ENCODE peak calls at places on chromosomes 13 and 19, in seven cellular contexts. One of them, this sample, is unnamed.

GRCh38 chr13:111396457-111396856 is 76.0 kb downstream of the TEX29 start:
- DNase-seq in NCI-H1105: no peak
- DNase-seq in tibial nerve: no peak
- DNase-seq in cardiac fibroblast: no peak
- DNase-seq in left cardiac atrium: no peak
- DNase-seq in Caki2: no peak
- DNase-seq in astrocyte: no peak
- DNase-seq in this sample: no peak

GRCh38 chr13:23979361-23980159 is 82.3 kb upstream of the C1QTNF9B start:
- DNase-seq in astrocyte: peak
- DNase-seq in tibial nerve: peak
- DNase-seq in Caki2: peak
- DNase-seq in NCI-H1105: no peak
- DNase-seq in left cardiac atrium: peak
- DNase-seq in cardiac fibroblast: peak
- DNase-seq in this sample: peak

GRCh38 chr19:5800361-5801270 is 4.3 kb upstream of the NRTN start:
- DNase-seq in tibial nerve: no peak
- DNase-seq in astrocyte: no peak
- DNase-seq in left cardiac atrium: no peak
- DNase-seq in Caki2: no peak
- DNase-seq in NCI-H1105: no peak
- DNase-seq in cardiac fibroblast: no peak
- DNase-seq in this sample: no peak

GRCh38 chr19:14159059-14159458 is 22.7 kb upstream of the ASF1B start:
- DNase-seq in astrocyte: no peak
- DNase-seq in NCI-H1105: no peak
- DNase-seq in left cardiac atrium: no peak
- DNase-seq in Caki2: no peak
- DNase-seq in cardiac fibroblast: no peak
- DNase-seq in tibial nerve: no peak
- DNase-seq in this sample: no peak

GRCh38 chr13:63629591-63629990 is 2213.9 kb upstream of the PCDH20 start:
- DNase-seq in left cardiac atrium: no peak
- DNase-seq in astrocyte: no peak
- DNase-seq in Caki2: no peak
- DNase-seq in cardiac fibroblast: no peak
- DNase-seq in NCI-H1105: no peak
- DNase-seq in tibial nerve: no peak
- DNase-seq in this sample: no peak

GRCh38 chr19:55447421-55448174 is 4.5 kb upstream of the SHISA7 start:
- DNase-seq in astrocyte: no peak
- DNase-seq in left cardiac atrium: no peak
- DNase-seq in NCI-H1105: peak
- DNase-seq in cardiac fibroblast: peak
- DNase-seq in Caki2: peak
- DNase-seq in tibial nerve: no peak
- DNase-seq in this sample: no peak

GRCh38 chr19:45729774-45730388 is 815 bp downstream of the FBXO46 start:
- DNase-seq in tibial nerve: no peak
- DNase-seq in cardiac fibroblast: no peak
- DNase-seq in NCI-H1105: no peak
- DNase-seq in Caki2: no peak
- DNase-seq in left cardiac atrium: no peak
- DNase-seq in astrocyte: no peak
- DNase-seq in this sample: no peak

GRCh38 chr19:4910594-4911273 is 1.4 kb downstream of the UHRF1 start:
- DNase-seq in astrocyte: peak
- DNase-seq in left cardiac atrium: no peak
- DNase-seq in tibial nerve: peak
- DNase-seq in cardiac fibroblast: peak
- DNase-seq in Caki2: peak
- DNase-seq in NCI-H1105: no peak
- DNase-seq in this sample: no peak

GRCh38 chr13:97200081-97200942 is 21.8 kb upstream of the MBNL2 start:
- DNase-seq in astrocyte: no peak
- DNase-seq in tibial nerve: no peak
- DNase-seq in Caki2: no peak
- DNase-seq in cardiac fibroblast: no peak
- DNase-seq in left cardiac atrium: no peak
- DNase-seq in NCI-H1105: no peak
- DNase-seq in this sample: no peak

GRCh38 chr19:40512473-40513344 is 45.9 kb downstream of the SPTBN4 start:
- DNase-seq in left cardiac atrium: no peak
- DNase-seq in Caki2: no peak
- DNase-seq in NCI-H1105: peak
- DNase-seq in astrocyte: no peak
- DNase-seq in tibial nerve: no peak
- DNase-seq in cardiac fibroblast: peak
- DNase-seq in this sample: no peak

GRCh38 chr19:1252221-1252817 is 3.9 kb downstream of the MIDN start:
- DNase-seq in cardiac fibroblast: peak
- DNase-seq in Caki2: peak
- DNase-seq in left cardiac atrium: peak
- DNase-seq in astrocyte: peak
- DNase-seq in NCI-H1105: no peak
- DNase-seq in tibial nerve: peak
- DNase-seq in this sample: peak

GRCh38 chr19:19068659-19069509 is 5.1 kb downstream of the SLC25A42 start:
- DNase-seq in cardiac fibroblast: no peak
- DNase-seq in Caki2: no peak
- DNase-seq in NCI-H1105: no peak
- DNase-seq in astrocyte: no peak
- DNase-seq in left cardiac atrium: no peak
- DNase-seq in tibial nerve: no peak
- DNase-seq in this sample: no peak

GRCh38 chr13:111248822-111249221 is 71.6 kb upstream of the TEX29 start:
- DNase-seq in tibial nerve: no peak
- DNase-seq in Caki2: no peak
- DNase-seq in NCI-H1105: no peak
- DNase-seq in left cardiac atrium: no peak
- DNase-seq in astrocyte: no peak
- DNase-seq in cardiac fibroblast: no peak
- DNase-seq in this sample: no peak

GRCh38 chr19:47749326-47749725 is 4.0 kb downstream of the NOP53 start:
- DNase-seq in astrocyte: no peak
- DNase-seq in tibial nerve: no peak
- DNase-seq in left cardiac atrium: no peak
- DNase-seq in cardiac fibroblast: no peak
- DNase-seq in NCI-H1105: no peak
- DNase-seq in Caki2: no peak
- DNase-seq in this sample: no peak

GRCh38 chr19:54464624-54465266 is 1.2 kb upstream of the LENG9 start:
- DNase-seq in NCI-H1105: peak
- DNase-seq in left cardiac atrium: peak
- DNase-seq in astrocyte: peak
- DNase-seq in tibial nerve: peak
- DNase-seq in Caki2: peak
- DNase-seq in cardiac fibroblast: peak
- DNase-seq in this sample: peak

GRCh38 chr19:31330761-31331160 is 18.5 kb downstream of the TSHZ3 start:
- DNase-seq in tibial nerve: no peak
- DNase-seq in astrocyte: no peak
- DNase-seq in Caki2: no peak
- DNase-seq in NCI-H1105: no peak
- DNase-seq in cardiac fibroblast: no peak
- DNase-seq in left cardiac atrium: no peak
- DNase-seq in this sample: no peak

GRCh38 chr13:113897161-113897560 is 33.3 kb upstream of the GAS6 start:
- DNase-seq in astrocyte: peak
- DNase-seq in Caki2: peak
- DNase-seq in tibial nerve: no peak
- DNase-seq in left cardiac atrium: no peak
- DNase-seq in cardiac fibroblast: peak
- DNase-seq in NCI-H1105: no peak
- DNase-seq in this sample: no peak

GRCh38 chr19:6744381-6745288 is 5.2 kb downstream of the TRIP10 start:
- DNase-seq in cardiac fibroblast: peak
- DNase-seq in Caki2: peak
- DNase-seq in tibial nerve: peak
- DNase-seq in NCI-H1105: peak
- DNase-seq in left cardiac atrium: peak
- DNase-seq in astrocyte: peak
- DNase-seq in this sample: peak

GRCh38 chr13:78194904-78195639 is 276.4 kb upstream of the EDNRB start:
- DNase-seq in tibial nerve: no peak
- DNase-seq in NCI-H1105: no peak
- DNase-seq in astrocyte: peak
- DNase-seq in left cardiac atrium: no peak
- DNase-seq in cardiac fibroblast: no peak
- DNase-seq in Caki2: no peak
- DNase-seq in this sample: no peak

GRCh38 chr13:29573190-29573589 is 22.3 kb downstream of the SLC7A1 start:
- DNase-seq in astrocyte: no peak
- DNase-seq in Caki2: no peak
- DNase-seq in left cardiac atrium: no peak
- DNase-seq in NCI-H1105: no peak
- DNase-seq in cardiac fibroblast: peak
- DNase-seq in tibial nerve: peak
- DNase-seq in this sample: peak

This sample was measured in heart left ventricle.